ENCODE peak calls at places on chromosomes 1 and 21, in five cellular contexts. L is GM06990, H is OCI-LY7, D is PC-9, P is tibial artery. A is an unnamed sample. For H3K36me3, the result is how much of the 10 kb centered on the place peaks cover.

GRCh38 chr1:201535046-201535777 is 3.7 kb upstream of the NAV1 start:
- DNase-seq in L (no peak), H (no peak), D (peak), P (no peak), A (no peak)

GRCh38 chr1:5415621-5416020 is 576.6 kb downstream of the NPHP4 start:
- DNase-seq in L (no peak), H (no peak), D (no peak), P (no peak), A (no peak)

GRCh38 chr1:204468766-204469302 is 25.8 kb downstream of the PIK3C2B start:
- DNase-seq in L (no peak), H (no peak), D (no peak), P (peak), A (no peak)

GRCh38 chr1:233638513-233638912 is 24.6 kb downstream of the KCNK1 start:
- DNase-seq in L (no peak), H (no peak), D (no peak), P (no peak), A (no peak)

GRCh38 chr1:23930861-23931471 is 17.8 kb upstream of the CNR2 start:
- DNase-seq in L (no peak), H (peak), D (no peak), P (no peak), A (no peak)

GRCh38 chr1:56255516-56256181 is 323.7 kb downstream of the PLPP3 start:
- DNase-seq in L (no peak), H (no peak), D (no peak), P (peak), A (peak)

GRCh38 chr1:65948609-65949229 is 156.0 kb downstream of the PDE4B start:
- DNase-seq in L (no peak), H (no peak), D (no peak), P (no peak), A (no peak)

GRCh38 chr1:1346501-1346890 is 2.7 kb downstream of the DVL1 start:
- DNase-seq in L (no peak), H (no peak), D (no peak), P (no peak), A (no peak)

GRCh38 chr1:22709227-22709626 is 1.4 kb upstream of the EPHB2 start:
- DNase-seq in L (no peak), H (no peak), D (no peak), P (no peak), A (no peak)

GRCh38 chr1:248696261-248696660 is 6.3 kb downstream of the OR14I1 start:
- DNase-seq in L (no peak), H (peak), D (no peak), P (no peak), A (no peak)

GRCh38 chr1:31374511-31375196 is 1.8 kb upstream of the FABP3 start:
- DNase-seq in L (no peak), H (no peak), D (no peak), P (peak), A (no peak)

GRCh38 chr1:9902060-9902452 is 8.0 kb downstream of the CTNNBIP1 start:
- DNase-seq in L (no peak), H (no peak), D (no peak), P (no peak), A (no peak)

GRCh38 chr21:23853796-23854379 is 1753.4 kb downstream of the MRPL39 start:
- DNase-seq in L (no peak), H (peak), D (no peak), P (no peak), A (no peak)

GRCh38 chr1:183238071-183238470 is 52.0 kb downstream of the LAMC2 start:
- DNase-seq in L (no peak), H (no peak), D (peak), P (no peak), A (no peak)

GRCh38 chr1:221397606-221398005 is 344.3 kb downstream of the DUSP10 start:
- DNase-seq in L (no peak), H (no peak), D (no peak), P (no peak), A (no peak)

GRCh38 chr1:24112381-24113169 is 640 bp upstream of the MYOM3 start:
- DNase-seq in L (peak), H (peak), D (peak), P (peak), A (no peak)

GRCh38 chr1:205179842-205180241 is 31.7 kb downstream of the DSTYK start:
- DNase-seq in L (no peak), H (no peak), D (no peak), P (no peak), A (no peak)

GRCh38 chr1:24888971-24889670 is 41.0 kb downstream of the RUNX3 start:
- DNase-seq in L (no peak), H (no peak), D (no peak), P (peak), A (no peak)

GRCh38 chr21:43778469-43779335 is 2.6 kb upstream of the CSTB start:
- DNase-seq in L (no peak), H (no peak), D (peak), P (no peak), A (no peak)

GRCh38 chr1:221841983-221842335 is 100.1 kb upstream of the DUSP10 start:
- DNase-seq in L (no peak), H (no peak), D (no peak), P (no peak), A (peak)

GRCh38 chr1:28510350-28511223 is 4.7 kb downstream of the RCC1 start:
- DNase-seq in L (peak), H (peak), D (peak), P (no peak), A (no peak)

GRCh38 chr1:152932170-152932811 is 14.7 kb upstream of the SPRR5 start:
- DNase-seq in L (no peak), H (no peak), D (peak), P (no peak), A (peak)

GRCh38 chr1:13583964-13584791 is 546 bp downstream of the PDPN start:
- DNase-seq in L (no peak), H (no peak), D (no peak), P (peak), A (no peak)

GRCh38 chr1:199857103-199857502 is 170.4 kb upstream of the NR5A2 start:
- DNase-seq in L (no peak), H (no peak), D (peak), P (no peak), A (no peak)

GRCh38 chr1:90114521-90115141 is 119.7 kb downstream of the ZNF326 start:
- DNase-seq in L (no peak), H (peak), D (peak), P (no peak), A (no peak)

GRCh38 chr1:67717876-67718275 is 32.9 kb downstream of the GADD45A start:
- DNase-seq in L (no peak), H (no peak), D (peak), P (no peak), A (no peak)

GRCh38 chr1:176803042-176803441 is 340.1 kb downstream of the PAPPA2 start:
- DNase-seq in L (no peak), H (no peak), D (no peak), P (no peak), A (no peak)

GRCh38 chr1:2135425-2135824 is 59.1 kb downstream of the FAAP20 start:
- DNase-seq in L (no peak), H (no peak), D (peak), P (peak), A (no peak)

GRCh38 chr1:243396876-243397275 is 141.0 kb downstream of the SDCCAG8 start:
- DNase-seq in L (no peak), H (no peak), D (no peak), P (no peak), A (no peak)

GRCh38 chr1:185551008-185551407 is 183.2 kb upstream of the HMCN1 start:
- DNase-seq in L (no peak), H (no peak), D (no peak), P (peak), A (no peak)

GRCh38 chr1:51000651-51001050 is 30.6 kb downstream of the CDKN2C start:
- DNase-seq in L (no peak), H (peak), D (no peak), P (no peak), A (no peak)

GRCh38 chr1:209080170-209080781 is 503.2 kb upstream of the CAMK1G start:
- DNase-seq in L (no peak), H (no peak), D (peak), P (no peak), A (no peak)

GRCh38 chr21:32702702-32703101 is 25.1 kb downstream of the SYNJ1 start:
- DNase-seq in L (no peak), H (no peak), D (no peak), P (no peak), A (no peak)

GRCh38 chr1:18182518-18183160 is 75.0 kb downstream of the IGSF21 start:
- DNase-seq in L (no peak), H (no peak), D (no peak), P (no peak), A (no peak)

GRCh38 chr21:31623664-31624063 is 35.8 kb upstream of the SOD1 start:
- DNase-seq in L (no peak), H (peak), D (no peak), P (no peak), A (no peak)

GRCh38 chr1:247204177-247204647 is 32.4 kb upstream of the ZNF124 start:
- DNase-seq in L (no peak), H (no peak), D (no peak), P (no peak), A (no peak)

GRCh38 chr1:5109652-5110051 is 455.2 kb downstream of the AJAP1 start:
- DNase-seq in L (no peak), H (no peak), D (no peak), P (no peak), A (peak)

GRCh38 chr1:120178799-120179419 is 2.6 kb upstream of the SEC22B start:
- DNase-seq in L (no peak), H (no peak), D (no peak), P (no peak), A (no peak)

GRCh38 chr1:246427611-246428010 is 79.5 kb downstream of the SMYD3 start:
- DNase-seq in L (no peak), H (no peak), D (no peak), P (no peak), A (no peak)

DNA sequence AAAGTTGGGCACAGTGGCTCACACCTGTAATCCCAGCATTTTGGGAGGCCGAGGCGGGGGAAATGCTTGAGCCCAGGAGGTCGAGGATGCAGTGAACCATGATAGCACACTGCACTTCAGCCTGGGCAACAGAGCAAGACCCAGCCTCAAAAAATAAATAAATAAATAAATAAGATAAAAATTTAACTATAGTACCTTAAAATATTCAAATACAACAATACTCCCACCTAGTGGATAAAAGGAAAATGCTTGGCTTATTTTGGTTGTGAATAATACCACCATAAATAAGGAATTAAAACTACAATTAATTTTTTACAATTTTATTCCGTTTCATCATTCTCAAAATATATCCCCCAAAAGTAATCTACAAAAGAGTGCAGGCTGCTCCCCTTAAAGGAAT is 8.1 kb downstream of the PSMG1 start:
- DNase-seq in L (no peak), H (peak), D (no peak), P (no peak), A (no peak)
- TF ChIP-seq CTCF in L (no peak), H (peak), D (peak), P (no peak), A (no peak)

GRCh38 chr1:39372105-39372504 is 119.3 kb upstream of the BMP8A start:
- DNase-seq in L (no peak), H (no peak), D (no peak), P (no peak), A (no peak)

GRCh38 chr1:39368045-39368444 is 123.4 kb upstream of the BMP8A start:
- DNase-seq in L (no peak), H (no peak), D (no peak), P (no peak), A (no peak)

GRCh38 chr1:39370602-39371001 is 120.8 kb upstream of the BMP8A start:
- DNase-seq in L (no peak), H (no peak), D (no peak), P (no peak), A (no peak)

DNA sequence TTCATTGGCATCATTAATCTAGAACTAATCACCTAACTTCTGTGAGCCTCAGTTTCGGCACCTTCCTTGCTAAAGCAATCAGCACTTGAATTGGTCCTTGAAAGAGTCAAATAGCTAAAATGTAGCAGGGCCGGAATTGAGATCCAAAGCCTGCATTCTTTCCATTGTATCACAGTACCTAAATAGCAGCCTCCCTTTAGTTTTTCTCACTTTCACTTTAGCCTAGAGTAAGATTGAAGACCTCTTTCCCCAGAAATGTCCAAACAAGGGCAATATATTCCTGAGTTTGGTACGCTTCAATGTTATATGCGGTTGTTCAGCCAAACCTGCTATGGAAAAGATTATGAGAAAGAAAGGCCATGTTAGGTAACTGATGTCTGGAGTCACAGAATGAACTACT is 121.9 kb upstream of the BMP8A start:
- DNase-seq in L (no peak), H (no peak), D (no peak), P (no peak), A (no peak)
- H3K36me3 ChIP-seq in L (under half), H (half or more), D (under half), P (under half), A (half or more)

DNA sequence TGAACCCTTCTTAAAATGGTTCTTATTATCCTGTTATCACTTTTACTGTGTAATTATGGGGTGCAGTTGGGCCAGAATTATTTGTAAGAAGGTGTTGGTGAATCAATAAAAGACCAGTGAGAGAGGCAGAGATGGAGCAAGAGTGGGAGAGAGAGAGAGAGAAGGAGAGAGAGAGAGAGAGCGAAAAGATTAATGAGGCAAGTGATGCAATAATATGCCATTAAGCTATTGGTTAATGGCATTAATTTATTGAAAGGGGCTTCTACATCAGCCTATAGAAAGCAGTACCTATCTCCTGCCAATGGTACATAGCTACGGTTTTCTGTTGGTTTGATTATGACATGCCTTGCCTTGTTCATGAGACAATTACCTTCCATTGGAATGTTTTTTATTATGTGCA is 388.7 kb downstream of the RPS6KC1 start:
- DNase-seq in L (no peak), H (no peak), D (no peak), P (no peak), A (no peak)
- H3K4me3 ChIP-seq in L (no peak), H (no peak), D (no peak), P (no peak), A (no peak)

DNA sequence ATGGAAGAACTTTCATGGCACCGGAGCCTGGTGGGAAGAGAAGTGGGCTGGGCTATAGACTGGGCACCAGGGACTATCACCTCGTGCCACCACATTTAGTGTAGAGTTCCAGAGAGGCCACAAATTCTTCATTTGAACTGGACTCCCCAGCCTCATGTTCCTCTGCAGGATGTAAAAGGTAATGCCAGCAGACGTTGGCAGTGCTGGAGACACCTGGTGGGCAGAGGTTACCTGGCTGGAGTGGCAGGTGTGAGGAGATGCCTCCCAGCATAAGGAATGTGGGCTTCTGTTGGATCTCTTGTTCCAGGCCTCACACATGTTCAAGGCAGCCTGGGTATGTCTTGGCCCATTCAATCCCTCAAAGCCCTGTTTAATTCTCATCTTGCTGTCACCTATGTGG is 35.2 kb downstream of the TEX35 start:
- DNase-seq in L (no peak), H (no peak), D (no peak), P (peak), A (no peak)
- TF ChIP-seq CTCF in L (no peak), H (peak), D (no peak), P (no peak), A (no peak)

GRCh38 chr1:230458509-230458908 is 32.4 kb upstream of the PGBD5 start:
- DNase-seq in L (peak), H (no peak), D (peak), P (no peak), A (no peak)
- H3K36me3 ChIP-seq in L (under half), H (under half), D (under half), P (under half), A (under half)

GRCh38 chr1:37035828-37036666 is 1.7 kb upstream of the GRIK3 start:
- DNase-seq in L (peak), H (peak), D (no peak), P (no peak), A (no peak)

GRCh38 chr1:37037675-37038074 is 3.4 kb upstream of the GRIK3 start:
- DNase-seq in L (no peak), H (peak), D (no peak), P (no peak), A (no peak)

GRCh38 chr1:37035014-37035686 is 835 bp upstream of the GRIK3 start:
- DNase-seq in L (no peak), H (no peak), D (no peak), P (no peak), A (no peak)

GRCh38 chr1:37038079-37038702 is 3.9 kb upstream of the GRIK3 start:
- DNase-seq in L (no peak), H (peak), D (peak), P (no peak), A (no peak)

GRCh38 chr1:37036667-37037053 is 2.3 kb upstream of the GRIK3 start:
- DNase-seq in L (no peak), H (no peak), D (no peak), P (no peak), A (no peak)
- H3K4me3 ChIP-seq in L (no peak), H (no peak), D (no peak), P (no peak), A (no peak)

GRCh38 chr1:64266941-64267340 is 63.5 kb downstream of the UBE2U start:
- DNase-seq in L (no peak), H (no peak), D (no peak), P (no peak), A (no peak)

GRCh38 chr1:64265141-64265540 is 61.7 kb downstream of the UBE2U start:
- DNase-seq in L (no peak), H (no peak), D (no peak), P (no peak), A (no peak)

GRCh38 chr1:64263856-64264255 is 60.4 kb downstream of the UBE2U start:
- DNase-seq in L (no peak), H (no peak), D (no peak), P (no peak), A (no peak)

GRCh38 chr1:64269558-64269884 is 66.1 kb downstream of the UBE2U start:
- DNase-seq in L (no peak), H (no peak), D (no peak), P (no peak), A (no peak)

GRCh38 chr1:64268653-64269557 is 65.5 kb downstream of the UBE2U start:
- DNase-seq in L (no peak), H (peak), D (peak), P (peak), A (no peak)
- TF ChIP-seq CTCF in L (peak), H (peak), D (peak), P (peak), A (peak)

GRCh38 chr1:74205236-74205635 is 7.2 kb downstream of the FPGT start:
- DNase-seq in L (no peak), H (no peak), D (no peak), P (no peak), A (no peak)
- H3K36me3 ChIP-seq in L (under half), H (under half), D (under half), P (under half), A (under half)